ENCODE peak calls at places on chromosomes 12 and 14, in ten cellular contexts. S is upper lobe of right lung, P is BE2C, C is Caco-2, Q is AG04450, M is body of pancreas, F is AG10803, K is fibroblast of villous mesenchyme, N is fibroblast of mammary gland, A is uterus. H is an unnamed sample.
A peak's percentile ranks its signal among the peaks of the same experiment; 100 is the strongest.

GRCh38 chr12:75784591-75784990 is 247.0 kb downstream of the PHLDA1 start:
- DNase-seq in S (no peak), F (no peak), N (no peak), C (peak; percentile 36), A (no peak), K (no peak), Q (no peak), P (peak; percentile 89), M (peak; percentile 91), H (peak; percentile 61)

GRCh38 chr14:89507521-89507920 is 90.5 kb upstream of the FOXN3 start:
- DNase-seq in S (no peak), P (no peak), F (peak; percentile 79), Q (no peak), K (peak; percentile 64), A (no peak), C (no peak), N (peak; percentile 83), M (no peak), H (peak; percentile 83)

GRCh38 chr12:93825501-93825888 is 148.3 kb downstream of the CRADD start:
- DNase-seq in S (no peak), C (no peak), K (no peak), Q (no peak), P (no peak), M (no peak), N (no peak), A (no peak), F (no peak), H (no peak)

GRCh38 chr14:34355584-34356266 is 106.3 kb downstream of the SPTSSA start:
- DNase-seq in S (no peak), C (no peak), M (no peak), A (no peak), N (peak; percentile 89), F (peak; percentile 74), Q (peak; percentile 38), K (peak; percentile 68), P (peak; percentile 62), H (peak; percentile 47)

GRCh38 chr14:60275932-60276331 is 26.9 kb downstream of the PPM1A start:
- DNase-seq in N (no peak), Q (no peak), S (no peak), A (no peak), K (no peak), F (no peak), P (no peak), M (no peak), C (no peak), H (no peak)

GRCh38 chr12:50005150-50005549 is 20.1 kb downstream of the RACGAP1 start:
- DNase-seq in C (no peak), S (no peak), M (no peak), A (no peak), F (no peak), Q (no peak), K (peak; percentile 71), P (peak; percentile 28), N (no peak), H (peak; percentile 26)

GRCh38 chr14:29410581-29410980 is 517.1 kb downstream of the PRKD1 start:
- DNase-seq in N (no peak), P (no peak), K (no peak), C (no peak), A (no peak), F (no peak), Q (no peak), M (no peak), S (no peak), H (no peak)

GRCh38 chr12:1613860-1614259 is 15.2 kb upstream of the WNT5B start:
- DNase-seq in M (no peak), P (no peak), A (no peak), S (no peak), Q (no peak), C (no peak), N (no peak), F (no peak), K (no peak), H (no peak)

GRCh38 chr14:101964297-101965144 is at the start of gene DYNC1H1:
- DNase-seq in Q (peak; percentile 83), K (peak; percentile 93), C (peak; percentile 84), P (peak; percentile 100), N (peak; percentile 96), S (peak; percentile 95), F (peak; percentile 87), A (peak; percentile 97), M (peak; percentile 92), H (peak; percentile 97)

GRCh38 chr12:19316420-19316819 is 122.9 kb upstream of the AEBP2 start:
- DNase-seq in Q (no peak), A (no peak), M (no peak), N (peak; percentile 31), P (no peak), K (no peak), S (no peak), C (no peak), F (peak; percentile 5), H (peak; percentile 19)

GRCh38 chr12:102543494-102543893 is 63.1 kb upstream of the IGF1 start:
- DNase-seq in K (no peak), C (no peak), N (no peak), A (no peak), Q (no peak), P (no peak), F (peak; percentile 50), M (no peak), S (no peak), H (no peak)
- TF ChIP-seq CTCF in K (no peak), C (peak; percentile 40), N (peak; percentile 9), A (no peak), Q (peak; percentile 30), P (peak; percentile 26), F (peak; percentile 33), M (no peak), S (peak; percentile 16), H (peak; percentile 17)

DNA sequence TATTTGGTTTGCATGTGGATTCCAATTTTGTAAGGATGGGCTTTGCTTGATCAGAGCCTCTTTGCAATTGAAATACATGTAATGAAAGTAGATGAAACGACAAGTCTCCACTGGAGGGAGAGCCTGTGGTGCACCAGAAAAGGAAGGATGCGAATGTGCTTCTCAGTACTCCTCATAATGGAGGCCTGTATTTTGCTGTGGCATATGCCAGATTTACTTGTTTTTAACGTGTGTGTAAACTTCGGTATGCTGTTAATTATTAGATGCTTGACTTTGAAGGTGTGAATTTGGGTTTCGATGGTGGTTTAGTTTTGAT is 2.8 kb downstream of the DYRK2 start:
- DNase-seq in C (no peak), P (no peak), N (peak; percentile 62), K (peak; percentile 44), F (peak; percentile 60), S (no peak), A (no peak), Q (no peak), M (no peak), H (peak; percentile 70)
- H3K4me3 ChIP-seq in C (no peak overlapping the region), P (peak overlapping the region; percentile 88), N (no peak overlapping the region), K (peak overlapping the region; percentile 85), F (peak overlapping the region; percentile 88), S (peak overlapping the region; percentile 95), A (no peak overlapping the region), Q (peak overlapping the region; percentile 80), M (no peak overlapping the region), H (peak overlapping the region; percentile 87)

GRCh38 chr12:57850924-57851323 is 4.4 kb upstream of the CTDSP2 start:
- DNase-seq in P (no peak), C (no peak), K (no peak), Q (no peak), N (no peak), F (no peak), M (no peak), A (no peak), S (no peak), H (no peak)

GRCh38 chr12:57851552-57852186 is 5.1 kb upstream of the CTDSP2 start:
- DNase-seq in P (no peak), A (no peak), S (no peak), K (no peak), Q (no peak), N (no peak), M (no peak), F (no peak), C (no peak), H (no peak)

GRCh38 chr12:57853864-57854556 is 7.5 kb upstream of the CTDSP2 start:
- DNase-seq in N (no peak), C (no peak), P (no peak), F (no peak), Q (no peak), M (no peak), S (no peak), A (no peak), K (no peak), H (no peak)

GRCh38 chr12:57852195-57852594 is 5.7 kb upstream of the CTDSP2 start:
- DNase-seq in C (no peak), A (no peak), N (no peak), Q (no peak), F (no peak), P (no peak), K (no peak), S (no peak), M (no peak), H (no peak)

DNA sequence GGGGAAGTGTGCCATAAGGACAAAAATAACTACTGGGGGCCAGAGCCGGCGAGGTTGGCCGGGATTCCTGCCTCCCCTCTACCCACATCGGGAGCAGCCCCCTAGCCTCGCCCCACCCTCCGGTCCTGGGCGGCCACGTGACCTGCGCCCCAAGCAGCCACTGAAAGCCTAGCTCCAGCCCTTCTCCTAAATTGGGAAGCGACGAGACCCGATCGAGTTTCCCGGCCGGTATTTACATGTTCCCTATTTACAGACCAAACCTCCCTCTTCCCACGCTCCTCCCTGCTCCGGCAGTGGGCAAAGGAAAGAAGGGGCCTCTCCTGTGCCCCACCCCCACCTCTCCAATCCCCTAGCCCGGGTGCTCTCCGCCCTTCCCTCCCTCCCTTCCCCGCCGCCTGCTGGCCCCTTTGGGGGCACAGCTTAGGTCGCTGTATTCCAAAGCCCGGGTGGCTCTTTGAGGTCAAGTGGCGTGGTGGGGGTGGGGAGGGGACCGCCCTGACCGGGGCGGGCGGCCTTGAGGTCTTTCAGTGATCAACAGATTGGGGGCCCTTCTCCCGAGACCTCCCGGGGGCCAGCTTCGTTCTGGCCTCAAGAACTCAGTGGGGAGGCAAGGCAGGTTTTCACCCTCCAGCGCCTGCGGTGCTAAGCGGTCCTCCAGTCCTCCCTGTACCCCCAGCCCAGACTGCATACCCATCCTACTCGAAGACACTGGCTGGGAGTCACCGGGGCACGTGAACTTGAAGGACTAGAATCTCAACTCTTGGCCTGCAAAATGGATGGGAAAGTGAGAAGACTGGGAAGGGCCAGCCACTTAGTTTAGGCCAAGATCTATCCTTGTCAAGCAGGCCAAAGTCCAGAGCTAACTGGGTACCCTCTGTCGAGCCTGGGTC is 6.3 kb upstream of the CTDSP2 start:
- DNase-seq in S (peak; percentile 74), F (no peak), A (peak; percentile 71), C (no peak), P (no peak), K (peak; percentile 38), Q (no peak), M (no peak), N (no peak), H (no peak)
- TF ChIP-seq CTCF in S (peak; percentile 11), F (no peak), A (peak; percentile 12), C (no peak), P (no peak), K (peak; percentile 25), Q (peak; percentile 5), M (no peak), N (no peak), H (no peak)

DNA sequence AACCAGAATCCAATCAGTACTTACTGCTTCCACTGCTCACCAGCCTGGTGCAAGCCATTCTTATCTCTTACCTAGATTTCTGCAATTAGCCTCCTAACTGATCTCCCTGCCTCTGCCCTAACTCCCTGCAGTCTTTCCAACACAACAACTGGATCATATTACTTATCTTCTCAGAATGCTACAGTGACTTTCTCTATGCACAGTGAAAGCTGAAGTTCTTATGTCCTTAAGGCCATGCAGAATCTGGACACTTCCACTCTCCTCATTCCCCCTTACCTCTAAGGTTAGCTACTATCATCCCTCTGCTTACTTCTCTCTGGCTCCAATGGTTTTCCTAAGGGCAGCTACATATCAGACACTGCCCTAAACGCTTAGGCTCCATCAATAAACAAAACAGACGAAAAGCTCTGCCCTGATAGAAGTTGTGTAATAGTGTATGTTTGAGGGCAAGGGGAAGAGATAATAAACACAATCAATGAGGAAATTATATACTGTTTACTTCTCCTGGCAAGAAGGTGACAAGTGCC is 4.0 kb downstream of the KTN1 start:
- DNase-seq in S (no peak), Q (no peak), P (peak; percentile 26), N (no peak), K (peak; percentile 52), F (no peak), A (no peak), M (no peak), C (no peak), H (peak; percentile 34)
- H3K4me3 ChIP-seq in S (no peak overlapping the region), Q (no peak overlapping the region), P (peak overlapping the region; percentile 31), N (no peak overlapping the region), K (no peak overlapping the region), F (no peak overlapping the region), A (no peak overlapping the region), M (no peak overlapping the region), C (no peak overlapping the region), H (no peak overlapping the region)

H was measured in foreskin fibroblast.